ENCODE peak calls at places on chromosomes 13 and 19, in five cellular contexts. S is HFFc6, Y is testis, K is WERI-Rb-1, G is neural crest cell. T is an unnamed sample.

GRCh38 chr19:2087621-2088100 is 8.5 kb downstream of the MOB3A start:
- DNase-seq in S (no peak), Y (no peak), K (no peak), G (no peak), T (peak; percentile 79)

GRCh38 chr13:34162545-34162936 is 344.6 kb downstream of the RFC3 start:
- DNase-seq in S (peak; percentile 43), Y (no peak), K (no peak), G (no peak), T (no peak)

GRCh38 chr13:101817898-101818297 is 365.4 kb downstream of the ITGBL1 start:
- DNase-seq in S (no peak), Y (no peak), K (no peak), G (no peak), T (no peak)

GRCh38 chr19:20558011-20558410 is 7.6 kb downstream of the ZNF737 start:
- DNase-seq in S (no peak), Y (peak; percentile 60), K (peak; percentile 50), G (no peak), T (no peak)

GRCh38 chr19:12664406-12665280 is 1.9 kb downstream of the MAN2B1 start:
- DNase-seq in S (no peak), Y (no peak), K (peak; percentile 65), G (no peak), T (no peak)

GRCh38 chr13:51286135-51287002 is 53.1 kb upstream of the SERPINE3 start:
- DNase-seq in S (peak; percentile 52), Y (peak; percentile 89), K (peak; percentile 65), G (peak; percentile 80), T (peak; percentile 58)

GRCh38 chr13:110841406-110841805 is 73.5 kb downstream of the ANKRD10 start:
- DNase-seq in S (no peak), Y (no peak), K (no peak), G (no peak), T (no peak)

GRCh38 chr13:112674412-112675383 is 15.1 kb upstream of the ATP11A start:
- DNase-seq in S (no peak), Y (no peak), K (no peak), G (no peak), T (no peak)

GRCh38 chr13:30338331-30338851 is 31.0 kb upstream of the KATNAL1 start:
- DNase-seq in S (peak; percentile 77), Y (no peak), K (no peak), G (no peak), T (no peak)

GRCh38 chr13:77833331-77833863 is 85.2 kb downstream of the EDNRB start:
- DNase-seq in S (no peak), Y (no peak), K (no peak), G (no peak), T (no peak)

GRCh38 chr13:113671066-113672001 is 4.3 kb downstream of the GRK1 start:
- DNase-seq in S (no peak), Y (no peak), K (peak; percentile 13), G (no peak), T (no peak)

GRCh38 chr13:49020940-49021548 is 45.3 kb downstream of the FNDC3A start:
- DNase-seq in S (no peak), Y (no peak), K (no peak), G (no peak), T (no peak)

GRCh38 chr13:100533588-100534041 is 55.0 kb downstream of the GGACT start:
- DNase-seq in S (no peak), Y (no peak), K (no peak), G (no peak), T (no peak)

GRCh38 chr13:50731400-50731799 is 112.1 kb downstream of the DLEU7 start:
- DNase-seq in S (peak; percentile 57), Y (no peak), K (no peak), G (no peak), T (no peak)

GRCh38 chr13:114018461-114019055 is 44.7 kb upstream of the C13orf46 start:
- DNase-seq in S (no peak), Y (no peak), K (no peak), G (no peak), T (no peak)

GRCh38 chr19:15288146-15288963 is 44.0 kb downstream of the BRD4 start:
- DNase-seq in S (peak; percentile 26), Y (peak; percentile 80), K (peak; percentile 75), G (peak; percentile 47), T (peak; percentile 55)

DNA sequence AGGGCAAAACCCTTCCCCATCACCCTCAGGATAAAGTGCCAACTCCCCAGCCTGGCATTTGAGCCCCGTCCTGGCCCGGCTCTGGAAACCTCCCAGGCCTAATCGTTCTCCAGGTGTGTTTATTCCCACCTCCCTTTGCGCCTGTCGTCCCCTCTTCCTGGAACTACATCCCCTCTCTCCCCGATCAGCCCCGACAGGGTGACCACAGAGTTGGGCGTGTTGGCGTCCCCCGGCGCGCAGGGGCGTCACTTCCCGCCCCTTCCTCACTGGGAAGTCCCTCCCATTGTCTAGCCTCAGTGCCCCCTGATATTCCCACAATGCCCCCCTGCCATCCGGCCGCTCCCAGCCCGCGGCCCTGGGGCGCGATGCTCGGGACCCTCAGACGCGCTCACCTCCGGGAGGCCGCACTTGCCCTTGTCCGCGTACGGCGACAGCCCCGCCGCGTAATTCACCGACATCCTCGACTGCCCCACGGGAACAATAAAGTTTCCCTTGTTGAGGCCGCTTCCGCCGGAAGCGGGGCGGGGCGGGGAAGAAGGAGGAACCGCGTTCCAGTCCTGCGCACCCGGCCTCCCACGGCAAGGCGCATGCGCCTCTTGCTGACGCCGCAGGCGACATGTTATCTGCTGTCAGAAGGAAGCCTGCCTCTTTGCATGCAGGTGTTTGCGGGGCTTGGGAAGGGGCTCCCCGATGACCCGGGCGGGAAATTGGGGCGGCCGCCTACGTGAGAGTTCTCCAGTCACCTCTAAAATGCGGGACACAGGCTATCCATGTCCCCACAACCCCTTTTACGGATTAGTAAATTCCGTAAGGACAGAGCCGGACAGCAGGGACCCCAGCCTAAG is at the start of the genes ANKRD24 and SIRT6:
- DNase-seq in S (peak; percentile 93), Y (peak; percentile 96), K (peak; percentile 95), G (peak; percentile 94), T (peak; percentile 98)
- TF ChIP-seq CTCF in S (no peak), Y (no peak), K (no peak), G (no peak), T (no peak)

DNA sequence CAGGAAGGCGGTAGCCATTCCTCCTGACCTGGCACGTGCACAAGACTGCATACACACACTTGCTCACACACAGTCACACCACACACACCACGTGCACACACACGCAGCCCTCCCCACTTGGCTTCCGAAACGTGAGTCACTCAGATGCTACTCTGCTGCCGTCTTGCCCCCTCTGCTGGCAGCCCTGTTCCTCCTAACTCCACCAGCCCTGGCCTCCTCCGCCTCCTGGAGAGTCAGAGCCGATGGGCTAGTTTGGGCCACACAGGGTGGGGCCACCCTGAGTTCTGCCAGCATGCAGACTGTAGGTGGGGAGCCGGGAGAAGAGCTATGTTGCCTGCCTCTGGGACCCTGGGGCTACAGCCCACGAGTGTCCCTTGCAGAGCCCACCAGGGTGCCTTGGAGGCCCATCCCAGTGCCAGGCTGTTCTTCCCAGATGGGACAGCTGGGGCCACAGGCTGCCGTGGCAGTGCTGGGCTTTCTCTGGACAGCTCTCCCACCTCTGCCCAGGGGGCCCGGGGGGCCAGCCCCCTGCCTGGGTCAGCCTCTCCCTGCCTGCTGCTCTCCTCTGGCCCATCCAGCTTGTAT is 12.1 kb downstream of the PIN1 start:
- DNase-seq in S (peak; percentile 95), Y (peak; percentile 90), K (peak; percentile 74), G (peak; percentile 19), T (no peak)
- TF ChIP-seq CTCF in S (peak; percentile 92), Y (peak; percentile 65), K (peak; percentile 83), G (peak; percentile 53), T (peak; percentile 46)

GRCh38 chr19:28840891-28841290 is 372.1 kb downstream of the UQCRFS1 start:
- DNase-seq in S (no peak), Y (no peak), K (no peak), G (no peak), T (no peak)
- TF ChIP-seq CTCF in S (no peak), Y (no peak), K (no peak), G (no peak), T (no peak)

GRCh38 chr19:10568826-10569651 is at the start of gene CDKN2D:
- DNase-seq in S (peak; percentile 99), Y (peak; percentile 100), K (peak; percentile 100), G (peak; percentile 100), T (peak; percentile 100)
- TF ChIP-seq CTCF in S (peak; percentile 82), Y (peak; percentile 90), K (no peak), G (peak; percentile 33), T (no peak)

DNA sequence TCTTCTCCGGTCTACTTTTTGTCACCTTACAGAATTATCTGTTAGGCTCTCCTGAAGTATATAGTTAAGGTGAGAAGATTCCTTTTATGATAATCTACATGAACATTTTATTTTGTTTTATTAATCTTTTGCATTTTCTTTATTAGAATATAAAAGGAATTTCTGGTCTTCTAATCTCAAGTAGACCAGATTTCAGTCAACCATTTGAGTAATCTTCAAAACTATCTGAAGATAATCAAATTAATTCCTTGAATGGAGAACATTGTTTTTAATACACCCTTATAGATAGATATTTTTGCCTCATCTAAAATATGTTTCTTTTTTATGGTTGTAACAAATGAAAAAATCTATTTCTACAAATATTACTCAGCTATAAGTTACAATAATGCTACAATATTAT is 381.7 kb upstream of the PCDH20 start:
- DNase-seq in S (no peak), Y (no peak), K (no peak), G (no peak), T (no peak)
- TF ChIP-seq CTCF in S (no peak), Y (no peak), K (no peak), G (no peak), T (no peak)

GRCh38 chr19:58408152-58409009 is at the start of gene ZNF584:
- DNase-seq in S (peak; percentile 90), Y (peak; percentile 98), K (peak; percentile 96), G (peak; percentile 93), T (peak; percentile 94)
- TF ChIP-seq CTCF in S (peak; percentile 42), Y (no peak), K (no peak), G (no peak), T (peak; percentile 28)

GRCh38 chr19:52541608-52542007 is 14.1 kb downstream of the ZNF808 start:
- DNase-seq in S (no peak), Y (no peak), K (peak; percentile 62), G (no peak), T (no peak)

GRCh38 chr19:52533901-52534300 is 6.4 kb downstream of the ZNF808 start:
- DNase-seq in S (no peak), Y (no peak), K (no peak), G (no peak), T (no peak)

GRCh38 chr19:52532480-52532879 is 5.0 kb downstream of the ZNF808 start:
- DNase-seq in S (no peak), Y (no peak), K (no peak), G (no peak), T (no peak)

GRCh38 chr19:52535831-52536800 is 8.6 kb downstream of the ZNF808 start:
- DNase-seq in S (peak; percentile 78), Y (peak; percentile 94), K (peak; percentile 93), G (peak; percentile 82), T (peak; percentile 92)
- TF ChIP-seq CTCF in S (peak; percentile 64), Y (peak; percentile 9), K (no peak), G (no peak), T (no peak)